ENCODE peak calls at places on chromosomes 2 and 18, in ten cellular contexts. One of them, this sample, is unnamed. For H3K9me3 and H3K4me1, the result is how much of the 10 kb centered on the place peaks cover.

GRCh38 chr2:66851449-66851872 is 416.5 kb downstream of the MEIS1 start:
- DNase-seq in IMR-90: peak
- DNase-seq in neural progenitor cell: no peak
- DNase-seq in right lobe of liver: no peak
- DNase-seq in A549: no peak
- DNase-seq in body of pancreas: peak
- DNase-seq in mammary epithelial cell: peak
- DNase-seq in right cardiac atrium: no peak
- DNase-seq in Karpas-422: no peak
- DNase-seq in small intestine: no peak
- DNase-seq in this sample: no peak

GRCh38 chr2:54666131-54666637 is 57.3 kb upstream of the EML6 start:
- DNase-seq in IMR-90: peak
- DNase-seq in neural progenitor cell: no peak
- DNase-seq in right lobe of liver: no peak
- DNase-seq in A549: no peak
- DNase-seq in body of pancreas: peak
- DNase-seq in mammary epithelial cell: no peak
- DNase-seq in right cardiac atrium: no peak
- DNase-seq in Karpas-422: no peak
- DNase-seq in small intestine: no peak
- DNase-seq in this sample: no peak

GRCh38 chr2:240993446-240994160 is 4.8 kb upstream of the SNED1 start:
- DNase-seq in IMR-90: no peak
- DNase-seq in neural progenitor cell: no peak
- DNase-seq in right lobe of liver: no peak
- DNase-seq in A549: no peak
- DNase-seq in body of pancreas: peak
- DNase-seq in mammary epithelial cell: no peak
- DNase-seq in right cardiac atrium: peak
- DNase-seq in Karpas-422: no peak
- DNase-seq in small intestine: no peak
- DNase-seq in this sample: peak

GRCh38 chr2:239930871-239931771 is 94.0 kb downstream of the NDUFA10 start:
- DNase-seq in IMR-90: no peak
- DNase-seq in neural progenitor cell: no peak
- DNase-seq in right lobe of liver: peak
- DNase-seq in A549: no peak
- DNase-seq in body of pancreas: no peak
- DNase-seq in mammary epithelial cell: no peak
- DNase-seq in right cardiac atrium: peak
- DNase-seq in Karpas-422: no peak
- DNase-seq in small intestine: no peak
- DNase-seq in this sample: peak

GRCh38 chr18:4524096-4524495 is 69.0 kb upstream of the DLGAP1 start:
- DNase-seq in IMR-90: no peak
- DNase-seq in neural progenitor cell: peak
- DNase-seq in right lobe of liver: no peak
- DNase-seq in A549: no peak
- DNase-seq in body of pancreas: no peak
- DNase-seq in mammary epithelial cell: no peak
- DNase-seq in right cardiac atrium: no peak
- DNase-seq in Karpas-422: no peak
- DNase-seq in small intestine: no peak
- DNase-seq in this sample: no peak

GRCh38 chr2:216698895-216699294 is 3.5 kb upstream of the IGFBP5 start:
- DNase-seq in IMR-90: peak
- DNase-seq in neural progenitor cell: peak
- DNase-seq in right lobe of liver: no peak
- DNase-seq in A549: peak
- DNase-seq in body of pancreas: peak
- DNase-seq in mammary epithelial cell: peak
- DNase-seq in right cardiac atrium: no peak
- DNase-seq in Karpas-422: peak
- DNase-seq in small intestine: peak
- DNase-seq in this sample: peak

GRCh38 chr2:160305081-160305750 is 105.1 kb upstream of the ITGB6 start:
- DNase-seq in IMR-90: peak
- DNase-seq in neural progenitor cell: no peak
- DNase-seq in right lobe of liver: no peak
- DNase-seq in A549: no peak
- DNase-seq in body of pancreas: no peak
- DNase-seq in mammary epithelial cell: peak
- DNase-seq in right cardiac atrium: no peak
- DNase-seq in Karpas-422: no peak
- DNase-seq in small intestine: no peak
- DNase-seq in this sample: no peak

GRCh38 chr2:171490577-171490976 is 31.7 kb upstream of the CYBRD1 start:
- DNase-seq in IMR-90: no peak
- DNase-seq in neural progenitor cell: no peak
- DNase-seq in right lobe of liver: no peak
- DNase-seq in A549: no peak
- DNase-seq in body of pancreas: no peak
- DNase-seq in mammary epithelial cell: peak
- DNase-seq in right cardiac atrium: no peak
- DNase-seq in Karpas-422: no peak
- DNase-seq in small intestine: peak
- DNase-seq in this sample: no peak

GRCh38 chr2:46355756-46356155 is 58.5 kb downstream of the EPAS1 start:
- DNase-seq in IMR-90: no peak
- DNase-seq in neural progenitor cell: no peak
- DNase-seq in right lobe of liver: no peak
- DNase-seq in A549: no peak
- DNase-seq in body of pancreas: no peak
- DNase-seq in mammary epithelial cell: no peak
- DNase-seq in right cardiac atrium: no peak
- DNase-seq in Karpas-422: no peak
- DNase-seq in small intestine: no peak
- DNase-seq in this sample: no peak

GRCh38 chr2:227748079-227748478 is 2.4 kb downstream of the SCYGR8 start:
- DNase-seq in IMR-90: no peak
- DNase-seq in neural progenitor cell: peak
- DNase-seq in right lobe of liver: no peak
- DNase-seq in A549: peak
- DNase-seq in body of pancreas: no peak
- DNase-seq in mammary epithelial cell: no peak
- DNase-seq in right cardiac atrium: no peak
- DNase-seq in Karpas-422: peak
- DNase-seq in small intestine: no peak
- DNase-seq in this sample: peak

GRCh38 chr2:26018184-26018716 is 15.6 kb upstream of the RAB10 start:
- DNase-seq in IMR-90: peak
- DNase-seq in neural progenitor cell: peak
- DNase-seq in right lobe of liver: peak
- DNase-seq in A549: peak
- DNase-seq in body of pancreas: peak
- DNase-seq in mammary epithelial cell: peak
- DNase-seq in right cardiac atrium: peak
- DNase-seq in Karpas-422: no peak
- DNase-seq in small intestine: peak
- DNase-seq in this sample: peak

GRCh38 chr2:241903121-241904010 is 33.8 kb downstream of the RTP5 start:
- DNase-seq in IMR-90: no peak
- DNase-seq in neural progenitor cell: no peak
- DNase-seq in right lobe of liver: peak
- DNase-seq in A549: no peak
- DNase-seq in body of pancreas: no peak
- DNase-seq in mammary epithelial cell: no peak
- DNase-seq in right cardiac atrium: no peak
- DNase-seq in Karpas-422: no peak
- DNase-seq in small intestine: no peak
- DNase-seq in this sample: no peak

GRCh38 chr2:223042704-223043118 is 9.3 kb upstream of the KCNE4 start:
- DNase-seq in IMR-90: peak
- DNase-seq in neural progenitor cell: no peak
- DNase-seq in right lobe of liver: no peak
- DNase-seq in A549: no peak
- DNase-seq in body of pancreas: no peak
- DNase-seq in mammary epithelial cell: peak
- DNase-seq in right cardiac atrium: no peak
- DNase-seq in Karpas-422: no peak
- DNase-seq in small intestine: no peak
- DNase-seq in this sample: no peak

GRCh38 chr18:39199231-39199855 is 1633.7 kb upstream of the CELF4 start:
- DNase-seq in IMR-90: no peak
- DNase-seq in neural progenitor cell: no peak
- DNase-seq in right lobe of liver: no peak
- DNase-seq in A549: no peak
- DNase-seq in body of pancreas: no peak
- DNase-seq in mammary epithelial cell: no peak
- DNase-seq in right cardiac atrium: no peak
- DNase-seq in Karpas-422: no peak
- DNase-seq in small intestine: no peak
- DNase-seq in this sample: no peak

GRCh38 chr2:238602223-238602945 is 175.7 kb downstream of the ASB1 start:
- DNase-seq in IMR-90: peak
- DNase-seq in neural progenitor cell: no peak
- DNase-seq in right lobe of liver: no peak
- DNase-seq in A549: no peak
- DNase-seq in body of pancreas: no peak
- DNase-seq in mammary epithelial cell: no peak
- DNase-seq in right cardiac atrium: no peak
- DNase-seq in Karpas-422: no peak
- DNase-seq in small intestine: no peak
- DNase-seq in this sample: no peak

GRCh38 chr18:78913830-78914585 is 65.6 kb upstream of the SALL3 start:
- DNase-seq in IMR-90: no peak
- DNase-seq in neural progenitor cell: no peak
- DNase-seq in right lobe of liver: no peak
- DNase-seq in A549: no peak
- DNase-seq in body of pancreas: no peak
- DNase-seq in mammary epithelial cell: no peak
- DNase-seq in right cardiac atrium: no peak
- DNase-seq in Karpas-422: no peak
- DNase-seq in small intestine: no peak
- DNase-seq in this sample: no peak

GRCh38 chr18:38186491-38186890 is 620.9 kb upstream of the CELF4 start:
- DNase-seq in IMR-90: no peak
- DNase-seq in neural progenitor cell: no peak
- DNase-seq in right lobe of liver: no peak
- DNase-seq in A549: no peak
- DNase-seq in body of pancreas: no peak
- DNase-seq in mammary epithelial cell: no peak
- DNase-seq in right cardiac atrium: no peak
- DNase-seq in Karpas-422: no peak
- DNase-seq in small intestine: no peak
- DNase-seq in this sample: no peak
- H3K9me3 ChIP-seq in IMR-90: under half
- H3K9me3 ChIP-seq in neural progenitor cell: under half
- H3K9me3 ChIP-seq in right lobe of liver: under half
- H3K9me3 ChIP-seq in A549: under half
- H3K9me3 ChIP-seq in body of pancreas: under half
- H3K9me3 ChIP-seq in mammary epithelial cell: under half
- H3K9me3 ChIP-seq in right cardiac atrium: under half
- H3K9me3 ChIP-seq in Karpas-422: under half
- H3K9me3 ChIP-seq in small intestine: under half
- H3K9me3 ChIP-seq in this sample: under half

DNA sequence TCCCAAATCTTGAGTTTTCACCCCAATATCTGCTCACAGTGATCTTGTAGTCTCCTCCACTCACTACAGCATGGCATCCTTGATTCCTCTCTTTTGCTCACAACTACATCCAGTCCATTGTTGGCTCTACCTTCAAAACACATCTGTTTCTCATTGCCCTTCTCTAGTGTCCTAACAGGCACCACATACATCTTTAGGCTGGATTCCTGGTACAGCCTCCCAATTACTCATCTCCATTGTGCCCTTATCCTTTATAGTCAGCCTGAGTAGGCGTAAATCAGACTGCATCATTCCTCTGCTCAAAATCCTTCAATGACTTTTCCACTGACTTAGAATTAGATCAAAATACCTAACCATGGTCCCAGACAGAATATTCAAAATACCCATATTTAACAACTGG is 10.7 kb upstream of the TAF1B start:
- DNase-seq in IMR-90: peak
- DNase-seq in neural progenitor cell: no peak
- DNase-seq in right lobe of liver: no peak
- DNase-seq in A549: no peak
- DNase-seq in body of pancreas: no peak
- DNase-seq in mammary epithelial cell: peak
- DNase-seq in right cardiac atrium: no peak
- DNase-seq in Karpas-422: peak
- DNase-seq in small intestine: no peak
- DNase-seq in this sample: no peak
- H3K4me1 ChIP-seq in IMR-90: under half
- H3K4me1 ChIP-seq in neural progenitor cell: under half
- H3K4me1 ChIP-seq in right lobe of liver: under half
- H3K4me1 ChIP-seq in A549: under half
- H3K4me1 ChIP-seq in body of pancreas: under half
- H3K4me1 ChIP-seq in mammary epithelial cell: under half
- H3K4me1 ChIP-seq in right cardiac atrium: under half
- H3K4me1 ChIP-seq in Karpas-422: under half
- H3K4me1 ChIP-seq in small intestine: under half
- H3K4me1 ChIP-seq in this sample: under half

DNA sequence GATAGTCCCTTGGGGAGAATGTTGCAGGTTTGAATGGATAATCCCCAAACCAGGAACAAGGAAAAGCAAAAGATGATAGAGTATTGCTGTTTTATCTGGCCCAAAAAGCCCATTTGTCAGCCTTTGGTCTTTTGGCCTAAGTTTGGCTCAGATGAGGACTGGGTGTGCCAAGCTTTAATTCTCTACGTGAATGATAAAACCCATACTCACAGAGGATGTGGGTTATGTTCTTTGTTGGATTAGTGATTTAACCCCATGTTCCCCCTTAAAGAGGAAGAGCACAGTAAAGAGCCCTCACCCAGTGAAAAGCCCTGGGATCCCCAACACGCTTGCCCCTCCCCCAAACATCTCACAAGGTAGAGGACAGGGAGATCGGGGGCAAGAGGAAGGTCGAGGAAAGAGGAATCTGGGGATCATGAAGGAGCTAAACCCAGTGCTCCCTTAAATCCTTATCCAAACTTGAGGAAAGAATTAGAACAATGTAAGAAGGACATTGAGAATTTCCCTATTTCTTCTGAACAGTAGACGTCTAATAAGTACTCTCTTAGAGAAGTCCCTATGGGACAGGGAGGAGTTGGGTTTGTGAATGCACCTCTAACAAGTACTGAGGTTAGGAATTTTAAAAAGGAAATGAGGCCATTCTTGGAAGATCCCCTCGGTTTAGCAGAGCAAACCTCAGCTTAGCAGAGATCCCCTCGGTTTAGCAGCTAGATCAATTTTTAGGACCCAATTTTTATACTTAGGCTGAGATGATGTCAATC is 105.0 kb downstream of the HIBCH start:
- DNase-seq in IMR-90: no peak
- DNase-seq in neural progenitor cell: peak
- DNase-seq in right lobe of liver: no peak
- DNase-seq in A549: no peak
- DNase-seq in body of pancreas: no peak
- DNase-seq in mammary epithelial cell: no peak
- DNase-seq in right cardiac atrium: no peak
- DNase-seq in Karpas-422: no peak
- DNase-seq in small intestine: no peak
- DNase-seq in this sample: no peak
- H3K4me3 ChIP-seq in IMR-90: no peak
- H3K4me3 ChIP-seq in neural progenitor cell: no peak
- H3K4me3 ChIP-seq in right lobe of liver: no peak
- H3K4me3 ChIP-seq in A549: no peak
- H3K4me3 ChIP-seq in body of pancreas: no peak
- H3K4me3 ChIP-seq in mammary epithelial cell: no peak
- H3K4me3 ChIP-seq in right cardiac atrium: no peak
- H3K4me3 ChIP-seq in Karpas-422: no peak
- H3K4me3 ChIP-seq in small intestine: no peak
- H3K4me3 ChIP-seq in this sample: no peak

GRCh38 chr2:80579756-80580155 is 275.2 kb upstream of the LRRTM1 start:
- DNase-seq in IMR-90: no peak
- DNase-seq in neural progenitor cell: peak
- DNase-seq in right lobe of liver: no peak
- DNase-seq in A549: no peak
- DNase-seq in body of pancreas: no peak
- DNase-seq in mammary epithelial cell: no peak
- DNase-seq in right cardiac atrium: no peak
- DNase-seq in Karpas-422: no peak
- DNase-seq in small intestine: no peak
- DNase-seq in this sample: no peak
- H3K9me3 ChIP-seq in IMR-90: under half
- H3K9me3 ChIP-seq in neural progenitor cell: under half
- H3K9me3 ChIP-seq in right lobe of liver: under half
- H3K9me3 ChIP-seq in A549: under half
- H3K9me3 ChIP-seq in body of pancreas: under half
- H3K9me3 ChIP-seq in mammary epithelial cell: under half
- H3K9me3 ChIP-seq in right cardiac atrium: under half
- H3K9me3 ChIP-seq in Karpas-422: under half
- H3K9me3 ChIP-seq in small intestine: under half
- H3K9me3 ChIP-seq in this sample: under half